ENCODE peak calls at places on chromosomes 11 and 22, in nine cellular contexts. Z is lower lobe of right lung, R is GM12864, A is fibroblast of lung, O is HL-60, F is fibroblast of pulmonary artery, W is GM12865, B is left lung, T is ovary. I is an unnamed sample.

GRCh38 chr22:40533712-40534378 is 102.7 kb downstream of the MRTFA start:
- DNase-seq in B (no peak), W (peak), Z (no peak), R (peak), A (peak), F (peak), T (no peak), O (peak), I (peak)

GRCh38 chr22:22883090-22883727 is 4.4 kb upstream of the IGLL5 start:
- DNase-seq in W (no peak), T (no peak), O (no peak), A (no peak), F (no peak), Z (no peak), R (no peak), B (no peak), I (no peak)

GRCh38 chr11:75896843-75897419 is 81.9 kb downstream of the UVRAG start:
- DNase-seq in B (no peak), R (no peak), A (peak), O (no peak), F (peak), T (no peak), Z (no peak), W (peak), I (peak)

GRCh38 chr11:120184946-120185677 is 25.7 kb upstream of the OAF start:
- DNase-seq in W (no peak), A (peak), F (peak), R (no peak), Z (no peak), O (no peak), B (no peak), T (peak), I (no peak)

GRCh38 chr11:35376613-35377012 is 42.7 kb downstream of the SLC1A2 start:
- DNase-seq in T (no peak), W (no peak), R (no peak), O (no peak), B (no peak), F (no peak), Z (no peak), A (peak), I (no peak)

GRCh38 chr11:61362542-61362875 is 335 bp downstream of the TMEM138 start:
- DNase-seq in A (peak), F (peak), B (no peak), W (peak), Z (no peak), R (no peak), O (peak), T (no peak), I (peak)

GRCh38 chr11:121449123-121449522 is 3.0 kb upstream of the SORL1 start:
- DNase-seq in B (no peak), W (peak), A (no peak), R (no peak), Z (no peak), F (no peak), O (peak), T (no peak), I (no peak)

GRCh38 chr11:116467809-116468208 is 305.0 kb downstream of the BUD13 start:
- DNase-seq in Z (no peak), W (no peak), A (peak), T (no peak), O (no peak), F (no peak), R (no peak), B (no peak), I (peak)

GRCh38 chr11:19929655-19930054 is 217.0 kb downstream of the NAV2 start:
- DNase-seq in A (peak), R (no peak), Z (no peak), W (no peak), B (no peak), F (no peak), O (no peak), T (no peak), I (no peak)

GRCh38 chr22:23237841-23238240 is 57.5 kb downstream of the BCR start:
- DNase-seq in F (no peak), T (no peak), R (no peak), W (no peak), Z (no peak), B (no peak), O (no peak), A (no peak), I (no peak)

GRCh38 chr22:48099671-48100070 is 1337.2 kb downstream of the TBC1D22A start:
- DNase-seq in O (no peak), R (no peak), F (no peak), B (no peak), A (no peak), W (no peak), Z (no peak), T (no peak), I (no peak)

GRCh38 chr11:102447193-102447592 is 5.4 kb downstream of the TMEM123 start:
- DNase-seq in R (no peak), B (no peak), W (peak), Z (no peak), T (no peak), F (no peak), A (no peak), O (peak), I (no peak)

GRCh38 chr11:121649798-121650197 is 197.0 kb upstream of the SORL1-AS1 start:
- DNase-seq in B (no peak), R (no peak), O (no peak), A (no peak), T (no peak), Z (no peak), W (no peak), F (no peak), I (no peak)

GRCh38 chr11:61587541-61587941 is 6.7 kb upstream of the SYT7 start:
- DNase-seq in F (no peak), A (peak), W (no peak), T (peak), Z (peak), R (no peak), B (peak), O (no peak), I (no peak)

GRCh38 chr11:67507242-67507890 is 596 bp downstream of the CDK2AP2 start:
- DNase-seq in B (no peak), W (peak), O (no peak), Z (no peak), A (peak), R (peak), F (peak), T (peak), I (peak)

GRCh38 chr22:46652081-46652929 is 32.1 kb downstream of the GRAMD4 start:
- DNase-seq in R (no peak), W (no peak), Z (no peak), T (no peak), O (no peak), F (peak), B (peak), A (peak), I (no peak)

GRCh38 chr11:10026514-10026913 is 267.5 kb downstream of the SBF2 start:
- DNase-seq in A (peak), R (no peak), O (no peak), F (peak), Z (no peak), W (no peak), B (no peak), T (no peak), I (no peak)

GRCh38 chr11:68397256-68397655 is 63.3 kb upstream of the PPP6R3 start:
- DNase-seq in F (no peak), T (no peak), A (no peak), B (no peak), W (no peak), O (no peak), R (no peak), Z (no peak), I (no peak)

GRCh38 chr22:46405925-46406324 is 70.4 kb downstream of the TRMU start:
- DNase-seq in R (no peak), O (no peak), Z (no peak), W (no peak), F (no peak), T (no peak), B (no peak), A (peak), I (no peak)

GRCh38 chr11:130163346-130164220 is 4.0 kb downstream of the ST14 start:
- DNase-seq in F (no peak), A (no peak), W (no peak), B (peak), Z (peak), O (peak), T (no peak), R (no peak), I (no peak)

GRCh38 chr11:102494216-102494615 is 36.3 kb downstream of the MMP7 start:
- DNase-seq in B (no peak), Z (no peak), F (peak), A (peak), T (no peak), O (no peak), W (no peak), R (no peak), I (peak)

GRCh38 chr22:22076937-22077703 is 94.5 kb upstream of the TOP3B start:
- DNase-seq in W (no peak), B (no peak), R (no peak), A (no peak), Z (no peak), T (no peak), F (peak), O (no peak), I (peak)

GRCh38 chr22:46977656-46978343 is 215.3 kb downstream of the TBC1D22A start:
- DNase-seq in W (no peak), T (no peak), F (no peak), Z (no peak), A (no peak), O (no peak), R (no peak), B (no peak), I (peak)

GRCh38 chr11:121071456-121072236 is 29.4 kb upstream of the TECTA start:
- DNase-seq in F (no peak), Z (no peak), A (no peak), R (no peak), O (no peak), T (no peak), B (no peak), W (no peak), I (no peak)

GRCh38 chr22:36301384-36301828 is 48.5 kb downstream of the APOL1 start:
- DNase-seq in R (peak), A (peak), Z (peak), B (peak), O (peak), W (peak), T (peak), F (peak), I (peak)

GRCh38 chr11:12086271-12087074 is 23.9 kb upstream of the MICAL2 start:
- DNase-seq in O (peak), T (no peak), Z (no peak), A (peak), W (no peak), F (peak), R (no peak), B (no peak), I (peak)

GRCh38 chr11:59550368-59550841 is 39.1 kb downstream of the OR4D9 start:
- DNase-seq in Z (peak), R (peak), F (peak), B (peak), O (peak), W (peak), A (peak), T (peak), I (peak)

GRCh38 chr11:93344855-93345333 is 14.4 kb downstream of the DEUP1 start:
- DNase-seq in R (no peak), A (no peak), O (no peak), Z (no peak), T (no peak), W (no peak), F (no peak), B (no peak), I (no peak)

GRCh38 chr11:117547188-117547831 is 219.7 kb downstream of the CEP164 start:
- DNase-seq in B (peak), O (no peak), F (no peak), R (no peak), W (no peak), Z (peak), T (no peak), A (no peak), I (no peak)

GRCh38 chr11:60098508-60098907 is 10.0 kb downstream of the MS4A2 start:
- DNase-seq in Z (no peak), F (no peak), A (no peak), O (no peak), T (no peak), R (no peak), W (no peak), B (no peak), I (no peak)

GRCh38 chr11:67680701-67681472 is 6.5 kb upstream of the ALDH3B2 start:
- DNase-seq in A (no peak), B (no peak), T (no peak), W (no peak), O (no peak), F (no peak), R (no peak), Z (no peak), I (no peak)

GRCh38 chr11:60700689-60701508 is 1.5 kb downstream of the MS4A8 start:
- DNase-seq in R (no peak), F (peak), Z (no peak), O (no peak), B (no peak), T (peak), A (no peak), W (peak), I (peak)

GRCh38 chr11:57646756-57647303 is 2.9 kb downstream of the YPEL4 start:
- DNase-seq in F (no peak), R (no peak), W (no peak), B (no peak), Z (no peak), A (no peak), T (peak), O (no peak), I (peak)

GRCh38 chr11:57648791-57649735 is 649 bp downstream of the YPEL4 start:
- DNase-seq in R (no peak), O (no peak), A (peak), F (peak), W (no peak), T (peak), B (no peak), Z (no peak), I (no peak)

GRCh38 chr11:57649826-57650738 is at the start of gene YPEL4:
- DNase-seq in B (no peak), O (no peak), A (peak), F (peak), T (peak), Z (peak), R (no peak), W (no peak), I (peak)

GRCh38 chr11:57647368-57647767 is 2.3 kb downstream of the YPEL4 start:
- DNase-seq in T (peak), A (no peak), F (no peak), Z (no peak), R (no peak), W (no peak), O (no peak), B (no peak), I (no peak)

GRCh38 chr11:57647960-57648776 is 1.5 kb downstream of the YPEL4 start:
- DNase-seq in T (peak), R (no peak), W (no peak), F (no peak), Z (peak), B (no peak), O (peak), A (no peak), I (no peak)
- H3K4me3 ChIP-seq in T (peak), R (no peak), W (no peak), F (peak), Z (peak), B (peak), O (no peak), A (peak), I (peak)

GRCh38 chr11:7595016-7595869 is 78.1 kb downstream of the CYB5R2 start:
- DNase-seq in F (no peak), O (no peak), Z (no peak), T (no peak), B (no peak), W (no peak), A (no peak), R (no peak), I (peak)

GRCh38 chr11:7595951-7596350 is 77.3 kb downstream of the CYB5R2 start:
- DNase-seq in R (no peak), T (no peak), A (no peak), O (no peak), W (no peak), Z (no peak), B (no peak), F (no peak), I (no peak)

GRCh38 chr11:7599209-7599608 is 74.1 kb downstream of the CYB5R2 start:
- DNase-seq in O (no peak), T (no peak), Z (no peak), B (no peak), A (no peak), F (no peak), W (no peak), R (no peak), I (no peak)

GRCh38 chr11:7596975-7597391 is 76.3 kb downstream of the CYB5R2 start:
- DNase-seq in A (no peak), R (no peak), Z (no peak), F (no peak), B (no peak), T (no peak), O (no peak), W (no peak), I (peak)

GRCh38 chr11:7597620-7598019 is 75.7 kb downstream of the CYB5R2 start:
- DNase-seq in A (no peak), O (no peak), B (peak), W (no peak), T (no peak), F (no peak), Z (peak), R (no peak), I (peak)
- TF ChIP-seq CTCF in A (no peak), O (no peak), B (no peak), W (no peak), T (no peak), F (no peak), Z (no peak), R (no peak), I (peak)

GRCh38 chr11:65067446-65067845 is 9.1 kb upstream of the NAALADL1 start:
- DNase-seq in F (no peak), A (no peak), Z (no peak), O (no peak), T (no peak), R (no peak), B (no peak), W (peak), I (no peak)

GRCh38 chr11:65064847-65065240 is 6.5 kb upstream of the NAALADL1 start:
- DNase-seq in R (no peak), W (no peak), Z (no peak), F (no peak), T (no peak), O (no peak), A (no peak), B (no peak), I (no peak)

GRCh38 chr11:65066805-65067291 is 8.5 kb upstream of the NAALADL1 start:
- DNase-seq in A (no peak), W (no peak), R (no peak), B (no peak), F (no peak), T (no peak), Z (no peak), O (no peak), I (no peak)

GRCh38 chr11:65065898-65066297 is 7.5 kb upstream of the NAALADL1 start:
- DNase-seq in A (no peak), F (no peak), R (no peak), T (no peak), Z (no peak), W (no peak), O (no peak), B (no peak), I (no peak)

GRCh38 chr11:65066315-65066714 is 8.0 kb upstream of the NAALADL1 start:
- DNase-seq in R (no peak), A (no peak), W (no peak), T (no peak), O (no peak), F (no peak), Z (no peak), B (no peak), I (no peak)
- H3K4me3 ChIP-seq in R (no peak), A (no peak), W (no peak), T (no peak), O (no peak), F (no peak), Z (no peak), B (no peak), I (no peak)

GRCh38 chr11:3660960-3661359 is 10.2 kb downstream of the CHRNA10 start:
- DNase-seq in Z (no peak), A (no peak), B (no peak), O (no peak), W (no peak), T (no peak), F (no peak), R (no peak), I (no peak)
- TF ChIP-seq CTCF in Z (no peak), A (no peak), B (no peak), O (no peak), W (no peak), T (no peak), F (no peak), R (no peak), I (no peak)

GRCh38 chr22:18034076-18034475 is 9.7 kb upstream of the MICAL3 start:
- DNase-seq in Z (no peak), F (no peak), A (no peak), R (no peak), B (no peak), O (no peak), W (no peak), T (no peak), I (no peak)
- H3K4me3 ChIP-seq in Z (no peak), F (no peak), A (no peak), R (no peak), B (no peak), O (no peak), W (no peak), T (no peak), I (no peak)

DNA sequence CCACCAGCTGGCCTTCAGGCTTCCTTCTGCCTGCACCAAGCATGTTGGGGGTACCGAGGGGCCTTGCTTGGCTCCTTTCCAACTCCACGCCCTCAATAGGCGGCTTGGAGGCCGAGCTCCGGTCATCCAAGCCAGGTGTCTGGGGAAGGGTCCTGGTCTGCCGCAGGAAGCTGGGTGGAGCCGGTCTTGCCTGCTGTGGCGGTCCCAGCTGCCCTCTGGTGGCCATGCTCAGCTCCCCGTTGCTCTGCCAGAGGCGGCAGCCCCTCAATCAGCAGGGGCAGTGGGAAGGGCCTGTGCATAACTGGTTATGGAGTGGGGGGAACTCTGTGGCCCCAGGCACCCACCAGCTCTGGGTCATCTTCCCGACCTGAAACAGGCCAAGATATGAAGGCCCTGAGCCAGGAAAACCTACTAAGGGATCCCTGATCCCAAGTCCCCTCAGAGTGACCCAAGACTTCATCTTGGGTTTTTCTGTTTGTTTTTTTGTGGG is 3.2 kb downstream of the ARVCF start:
- DNase-seq in Z (peak), A (peak), W (peak), O (peak), B (peak), T (peak), F (peak), R (no peak), I (peak)
- TF ChIP-seq CTCF in Z (peak), A (peak), W (peak), O (peak), B (peak), T (peak), F (peak), R (peak), I (peak)